ENCODE peak calls at places on chromosomes 6 and 20, in nine cellular contexts. S is A549; P is CD8-positive, alpha-beta T cell; L is cardiac muscle cell; E is neuronal stem cell; Q is spleen; I is adrenal gland; B is RWPE1; F is GM23248. J is an unnamed sample.

GRCh38 chr6:3119040-3119723 is 671 bp downstream of the BPHL start:
- DNase-seq in E (no peak), Q (no peak), I (no peak), S (peak), P (no peak), L (no peak), B (peak), F (peak), J (no peak)

GRCh38 chr20:34663213-34663943 is 13.5 kb downstream of the PIGU start:
- DNase-seq in I (no peak), F (no peak), B (no peak), Q (no peak), P (no peak), E (no peak), L (no peak), S (no peak), J (no peak)

GRCh38 chr6:99425647-99426453 is 742 bp upstream of the PNISR start:
- DNase-seq in E (peak), Q (peak), L (peak), I (peak), P (peak), S (peak), F (peak), B (peak), J (peak)

GRCh38 chr6:33633462-33634158 is 12.5 kb downstream of the ITPR3 start:
- DNase-seq in I (peak), F (peak), P (peak), L (peak), S (peak), E (no peak), Q (peak), B (peak), J (peak)

GRCh38 chr6:100673641-100674040 is 207.5 kb downstream of the ASCC3 start:
- DNase-seq in L (no peak), P (no peak), B (no peak), I (no peak), E (peak), S (no peak), F (no peak), Q (no peak), J (no peak)

GRCh38 chr6:139894271-139894670 is 519.8 kb upstream of the CITED2 start:
- DNase-seq in E (no peak), I (no peak), B (no peak), P (no peak), F (no peak), Q (no peak), S (no peak), L (no peak), J (no peak)

GRCh38 chr6:34227656-34228421 is 8.8 kb upstream of the HMGA1 start:
- DNase-seq in E (no peak), P (no peak), I (no peak), S (no peak), L (no peak), B (no peak), F (no peak), Q (peak), J (no peak)

GRCh38 chr20:25076731-25077609 is 5.0 kb downstream of the VSX1 start:
- DNase-seq in S (peak), Q (no peak), E (no peak), F (peak), L (no peak), B (peak), P (no peak), I (peak), J (no peak)

GRCh38 chr20:4559906-4560305 is 161.8 kb upstream of the PRND start:
- DNase-seq in L (no peak), P (no peak), B (no peak), S (no peak), I (no peak), E (no peak), F (no peak), Q (no peak), J (no peak)

GRCh38 chr20:24789877-24790276 is 159.2 kb upstream of the CST7 start:
- DNase-seq in E (no peak), F (no peak), L (no peak), P (no peak), I (no peak), Q (peak), S (no peak), B (no peak), J (no peak)

GRCh38 chr6:128560966-128561365 is 40.6 kb upstream of the PTPRK start:
- DNase-seq in L (no peak), S (no peak), E (no peak), P (no peak), B (no peak), F (no peak), I (no peak), Q (no peak), J (no peak)

GRCh38 chr6:169923468-169924464 is 172.3 kb downstream of the ERMARD start:
- DNase-seq in E (no peak), S (no peak), B (no peak), I (no peak), P (no peak), L (no peak), F (no peak), Q (no peak), J (no peak)
- H3K27ac ChIP-seq in E (no peak), S (no peak), B (no peak), I (no peak), P (no peak), L (no peak), F (no peak), Q (no peak), J (no peak)

DNA sequence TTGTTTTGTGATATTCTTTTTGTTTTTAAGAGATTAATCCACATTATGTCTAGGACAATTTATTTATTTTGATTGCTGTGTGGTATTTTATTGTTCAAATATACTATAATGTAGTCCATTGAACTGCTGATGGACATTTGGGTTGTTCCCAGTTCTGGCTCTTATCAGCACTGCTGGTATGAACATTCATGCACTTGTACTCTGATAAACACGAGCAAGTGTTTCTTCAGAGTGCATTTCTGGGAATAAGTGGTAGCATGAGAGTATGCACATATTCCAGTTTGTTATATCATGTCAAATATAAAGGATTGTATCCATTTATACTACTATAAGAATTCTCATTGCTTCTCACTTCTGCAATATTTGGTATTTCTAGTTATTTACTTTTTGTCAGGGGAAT is 7.1 kb downstream of the CALHM6 start:
- DNase-seq in F (no peak), L (peak), S (no peak), E (no peak), B (no peak), Q (no peak), P (no peak), I (no peak), J (no peak)
- H3K27ac ChIP-seq in F (no peak), L (no peak), S (no peak), E (no peak), B (no peak), Q (no peak), P (no peak), I (no peak), J (no peak)

GRCh38 chr6:30829016-30829415 is 55.3 kb upstream of the DDR1 start:
- DNase-seq in L (no peak), E (no peak), Q (no peak), I (no peak), F (no peak), B (no peak), P (no peak), S (no peak), J (no peak)
- H3K27ac ChIP-seq in L (no peak), E (no peak), Q (peak), I (no peak), F (peak), B (peak), P (peak), S (peak), J (peak)

GRCh38 chr20:57760698-57761412 is 51.0 kb upstream of the PMEPA1 start:
- DNase-seq in S (no peak), E (no peak), P (no peak), B (no peak), Q (no peak), F (no peak), I (no peak), L (no peak), J (no peak)
- H3K27ac ChIP-seq in S (peak), E (no peak), P (no peak), B (no peak), Q (no peak), F (no peak), I (no peak), L (no peak), J (no peak)

DNA sequence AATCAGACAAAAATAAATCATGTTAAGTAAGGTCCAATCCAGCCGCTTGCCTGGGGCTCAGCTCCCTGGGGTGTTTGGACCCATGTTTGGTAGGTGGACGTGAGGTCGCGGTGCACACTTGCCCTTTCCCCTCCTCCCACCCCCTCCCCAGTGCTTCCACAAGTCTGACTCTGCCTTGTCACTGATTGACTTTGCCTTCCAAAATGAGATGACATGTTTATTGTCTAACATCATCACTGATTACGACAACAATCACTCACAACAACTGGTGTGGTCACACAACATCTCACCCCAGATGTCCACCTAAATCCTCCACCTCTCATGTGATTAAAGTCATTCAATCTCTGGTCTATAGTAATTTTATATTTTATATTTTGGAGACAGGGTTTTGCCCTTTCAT is 56.2 kb downstream of the RIN2 start:
- DNase-seq in L (no peak), F (no peak), P (no peak), B (no peak), I (no peak), Q (no peak), S (peak), E (no peak), J (no peak)
- H3K27ac ChIP-seq in L (no peak), F (peak), P (no peak), B (peak), I (peak), Q (peak), S (peak), E (no peak), J (peak)

GRCh38 chr20:5663396-5663795 is 86.8 kb upstream of the SHLD1 start:
- DNase-seq in F (no peak), L (no peak), P (no peak), Q (no peak), B (no peak), E (no peak), I (no peak), S (no peak), J (no peak)
- H3K27ac ChIP-seq in F (no peak), L (no peak), P (no peak), Q (peak), B (no peak), E (no peak), I (no peak), S (peak), J (no peak)

DNA sequence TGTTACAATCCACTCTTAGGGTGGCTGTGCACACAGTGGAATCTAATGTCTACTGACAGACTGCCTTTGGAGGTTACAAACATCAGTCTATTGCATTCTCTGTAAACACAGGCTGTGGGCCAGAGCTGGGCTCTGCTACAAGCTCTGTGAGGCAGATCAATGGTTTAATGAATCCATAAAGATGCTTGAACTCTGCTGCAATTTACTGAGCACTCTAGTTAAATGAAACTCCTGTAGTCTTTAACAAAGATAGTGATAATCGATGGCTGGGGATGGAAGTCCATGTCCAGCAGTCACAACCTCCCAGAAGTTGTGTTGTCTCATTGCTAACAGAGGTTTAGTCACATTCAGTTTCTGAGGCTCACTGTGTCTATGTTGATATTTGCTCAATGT is 50.5 kb downstream of the SOBP start:
- DNase-seq in E (no peak), L (no peak), P (no peak), B (no peak), Q (no peak), I (no peak), S (no peak), F (no peak), J (no peak)
- H3K27ac ChIP-seq in E (no peak), L (peak), P (no peak), B (no peak), Q (no peak), I (no peak), S (peak), F (no peak), J (no peak)

J was measured in lung.